ENCODE peak calls at places on chromosomes 3 and 15, in nine cellular contexts. One of them, this sample, is unnamed.

GRCh38 chr3:189898559-189899153 is 222.0 kb downstream of the P3H2 start:
- DNase-seq in psoas muscle: no peak
- DNase-seq in cardiac fibroblast: peak
- DNase-seq in CD8-positive, alpha-beta T cell: no peak
- DNase-seq in astrocyte of the spinal cord: no peak
- DNase-seq in spleen: no peak
- DNase-seq in pancreas: no peak
- DNase-seq in stomach: no peak
- DNase-seq in esophagus squamous epithelium: no peak
- DNase-seq in this sample: no peak

GRCh38 chr3:30685267-30685667 is 78.9 kb downstream of the TGFBR2 start:
- DNase-seq in CD8-positive, alpha-beta T cell: no peak
- DNase-seq in esophagus squamous epithelium: no peak
- DNase-seq in psoas muscle: no peak
- DNase-seq in pancreas: no peak
- DNase-seq in cardiac fibroblast: peak
- DNase-seq in spleen: no peak
- DNase-seq in stomach: no peak
- DNase-seq in astrocyte of the spinal cord: no peak
- DNase-seq in this sample: no peak

GRCh38 chr3:169237181-169237580 is 426.3 kb downstream of the MECOM start:
- DNase-seq in esophagus squamous epithelium: no peak
- DNase-seq in psoas muscle: no peak
- DNase-seq in spleen: no peak
- DNase-seq in CD8-positive, alpha-beta T cell: no peak
- DNase-seq in cardiac fibroblast: peak
- DNase-seq in pancreas: no peak
- DNase-seq in astrocyte of the spinal cord: peak
- DNase-seq in stomach: no peak
- DNase-seq in this sample: no peak

GRCh38 chr3:128882709-128883108 is 3.3 kb downstream of the ACAD9 start:
- DNase-seq in spleen: peak
- DNase-seq in stomach: no peak
- DNase-seq in CD8-positive, alpha-beta T cell: no peak
- DNase-seq in cardiac fibroblast: no peak
- DNase-seq in esophagus squamous epithelium: no peak
- DNase-seq in pancreas: no peak
- DNase-seq in astrocyte of the spinal cord: no peak
- DNase-seq in psoas muscle: no peak
- DNase-seq in this sample: no peak

GRCh38 chr3:183907911-183908331 is 23.2 kb upstream of the PARL start:
- DNase-seq in spleen: no peak
- DNase-seq in esophagus squamous epithelium: no peak
- DNase-seq in psoas muscle: no peak
- DNase-seq in astrocyte of the spinal cord: no peak
- DNase-seq in cardiac fibroblast: no peak
- DNase-seq in stomach: no peak
- DNase-seq in CD8-positive, alpha-beta T cell: no peak
- DNase-seq in pancreas: no peak
- DNase-seq in this sample: no peak

GRCh38 chr3:72275296-72275820 is 490.4 kb upstream of the PROK2 start:
- DNase-seq in esophagus squamous epithelium: no peak
- DNase-seq in astrocyte of the spinal cord: no peak
- DNase-seq in psoas muscle: no peak
- DNase-seq in CD8-positive, alpha-beta T cell: no peak
- DNase-seq in cardiac fibroblast: peak
- DNase-seq in spleen: no peak
- DNase-seq in stomach: no peak
- DNase-seq in pancreas: no peak
- DNase-seq in this sample: no peak

GRCh38 chr3:174330303-174330702 is 528.8 kb upstream of the NAALADL2 start:
- DNase-seq in cardiac fibroblast: peak
- DNase-seq in CD8-positive, alpha-beta T cell: no peak
- DNase-seq in psoas muscle: no peak
- DNase-seq in spleen: no peak
- DNase-seq in pancreas: no peak
- DNase-seq in stomach: no peak
- DNase-seq in esophagus squamous epithelium: no peak
- DNase-seq in astrocyte of the spinal cord: peak
- DNase-seq in this sample: no peak

GRCh38 chr3:161559177-161559998 is 62.8 kb downstream of the OTOL1 start:
- DNase-seq in stomach: no peak
- DNase-seq in cardiac fibroblast: peak
- DNase-seq in CD8-positive, alpha-beta T cell: no peak
- DNase-seq in esophagus squamous epithelium: no peak
- DNase-seq in pancreas: no peak
- DNase-seq in astrocyte of the spinal cord: peak
- DNase-seq in spleen: no peak
- DNase-seq in psoas muscle: no peak
- DNase-seq in this sample: no peak

GRCh38 chr3:9439331-9439730 is 41.9 kb downstream of the SETD5 start:
- DNase-seq in astrocyte of the spinal cord: no peak
- DNase-seq in stomach: no peak
- DNase-seq in CD8-positive, alpha-beta T cell: no peak
- DNase-seq in esophagus squamous epithelium: no peak
- DNase-seq in spleen: no peak
- DNase-seq in psoas muscle: no peak
- DNase-seq in pancreas: no peak
- DNase-seq in cardiac fibroblast: no peak
- DNase-seq in this sample: no peak

GRCh38 chr3:67700596-67700995 is 46.2 kb upstream of the SUCLG2 start:
- DNase-seq in pancreas: no peak
- DNase-seq in stomach: no peak
- DNase-seq in CD8-positive, alpha-beta T cell: no peak
- DNase-seq in spleen: no peak
- DNase-seq in cardiac fibroblast: no peak
- DNase-seq in astrocyte of the spinal cord: no peak
- DNase-seq in psoas muscle: no peak
- DNase-seq in esophagus squamous epithelium: no peak
- DNase-seq in this sample: no peak

GRCh38 chr3:125379483-125379882 is 4.4 kb upstream of the ZNF148 start:
- DNase-seq in stomach: no peak
- DNase-seq in spleen: no peak
- DNase-seq in astrocyte of the spinal cord: no peak
- DNase-seq in esophagus squamous epithelium: no peak
- DNase-seq in cardiac fibroblast: no peak
- DNase-seq in psoas muscle: no peak
- DNase-seq in pancreas: no peak
- DNase-seq in CD8-positive, alpha-beta T cell: no peak
- DNase-seq in this sample: no peak

GRCh38 chr3:125375950-125376679 is 990 bp upstream of the ZNF148 start:
- DNase-seq in spleen: no peak
- DNase-seq in CD8-positive, alpha-beta T cell: no peak
- DNase-seq in astrocyte of the spinal cord: no peak
- DNase-seq in esophagus squamous epithelium: no peak
- DNase-seq in psoas muscle: no peak
- DNase-seq in stomach: no peak
- DNase-seq in pancreas: no peak
- DNase-seq in cardiac fibroblast: no peak
- DNase-seq in this sample: no peak

GRCh38 chr3:125374501-125374995 is 577 bp downstream of the ZNF148 start:
- DNase-seq in astrocyte of the spinal cord: peak
- DNase-seq in pancreas: peak
- DNase-seq in esophagus squamous epithelium: no peak
- DNase-seq in cardiac fibroblast: peak
- DNase-seq in CD8-positive, alpha-beta T cell: peak
- DNase-seq in stomach: peak
- DNase-seq in spleen: no peak
- DNase-seq in psoas muscle: peak
- DNase-seq in this sample: peak

GRCh38 chr3:125378762-125379161 is 3.6 kb upstream of the ZNF148 start:
- DNase-seq in esophagus squamous epithelium: no peak
- DNase-seq in astrocyte of the spinal cord: no peak
- DNase-seq in cardiac fibroblast: no peak
- DNase-seq in psoas muscle: no peak
- DNase-seq in pancreas: no peak
- DNase-seq in CD8-positive, alpha-beta T cell: no peak
- DNase-seq in spleen: no peak
- DNase-seq in stomach: no peak
- DNase-seq in this sample: no peak

DNA sequence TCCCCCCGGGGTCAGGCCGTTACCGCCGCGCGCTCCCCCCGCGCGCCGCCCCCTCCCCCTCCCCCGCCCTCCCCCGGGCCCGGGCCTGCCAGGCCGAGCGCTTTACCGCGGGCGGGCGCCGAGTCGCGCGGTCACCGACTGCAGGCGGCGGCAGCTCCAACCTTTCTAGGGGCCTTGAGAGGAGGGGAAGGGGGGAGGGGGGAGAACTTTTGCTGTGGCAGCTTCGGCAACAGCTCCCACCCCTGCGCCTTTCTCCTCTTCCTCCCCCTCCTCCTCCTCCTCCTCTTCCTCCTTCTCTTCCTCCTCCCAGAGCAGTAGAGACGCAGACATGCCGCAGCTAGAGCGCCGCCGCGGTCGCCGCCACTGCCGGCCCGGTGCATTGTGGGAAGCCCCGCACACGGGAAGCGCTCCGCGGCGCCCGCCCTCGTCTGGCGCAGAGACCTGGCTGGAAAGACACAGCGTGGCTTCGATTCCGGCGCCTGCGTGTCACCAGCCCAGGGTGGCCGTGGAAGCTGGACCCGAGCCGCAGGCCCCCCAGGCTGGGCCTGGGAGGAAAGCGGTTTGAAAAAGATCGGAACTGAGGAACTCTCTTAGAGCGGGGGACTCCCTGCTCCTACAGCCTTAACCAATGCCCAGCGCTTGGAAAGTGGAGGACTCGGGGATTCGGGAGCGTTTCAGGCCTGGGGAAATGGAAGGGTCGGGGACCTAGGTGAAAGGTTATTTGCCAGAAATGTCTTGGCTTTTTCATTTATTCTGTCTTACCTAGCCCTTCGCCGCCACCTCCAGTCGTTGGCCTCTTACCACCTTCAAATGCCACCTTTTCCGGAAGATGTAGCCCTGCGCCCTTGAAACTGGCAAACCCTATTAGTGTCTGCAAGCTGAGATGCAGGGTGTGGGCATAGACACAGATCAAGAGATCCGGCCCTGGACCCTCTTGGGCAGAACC is at the start of gene ZNF148:
- DNase-seq in psoas muscle: peak
- DNase-seq in CD8-positive, alpha-beta T cell: peak
- DNase-seq in cardiac fibroblast: peak
- DNase-seq in astrocyte of the spinal cord: peak
- DNase-seq in esophagus squamous epithelium: peak
- DNase-seq in stomach: peak
- DNase-seq in pancreas: peak
- DNase-seq in spleen: peak
- DNase-seq in this sample: peak
- H3K4me3 ChIP-seq in psoas muscle: peak
- H3K4me3 ChIP-seq in CD8-positive, alpha-beta T cell: peak
- H3K4me3 ChIP-seq in cardiac fibroblast: peak
- H3K4me3 ChIP-seq in astrocyte of the spinal cord: peak
- H3K4me3 ChIP-seq in esophagus squamous epithelium: peak
- H3K4me3 ChIP-seq in stomach: peak
- H3K4me3 ChIP-seq in pancreas: peak
- H3K4me3 ChIP-seq in spleen: peak
- H3K4me3 ChIP-seq in this sample: peak

GRCh38 chr3:113265281-113265680 is 53.9 kb downstream of the BOC start:
- DNase-seq in pancreas: no peak
- DNase-seq in spleen: no peak
- DNase-seq in cardiac fibroblast: no peak
- DNase-seq in psoas muscle: no peak
- DNase-seq in CD8-positive, alpha-beta T cell: no peak
- DNase-seq in stomach: no peak
- DNase-seq in esophagus squamous epithelium: no peak
- DNase-seq in astrocyte of the spinal cord: no peak
- DNase-seq in this sample: no peak
- H3K4me3 ChIP-seq in pancreas: no peak
- H3K4me3 ChIP-seq in spleen: no peak
- H3K4me3 ChIP-seq in cardiac fibroblast: no peak
- H3K4me3 ChIP-seq in psoas muscle: no peak
- H3K4me3 ChIP-seq in CD8-positive, alpha-beta T cell: no peak
- H3K4me3 ChIP-seq in stomach: no peak
- H3K4me3 ChIP-seq in esophagus squamous epithelium: no peak
- H3K4me3 ChIP-seq in astrocyte of the spinal cord: no peak
- H3K4me3 ChIP-seq in this sample: no peak

GRCh38 chr15:83992356-83993031 is 243.1 kb upstream of the GOLGA6L4 start:
- DNase-seq in cardiac fibroblast: no peak
- DNase-seq in psoas muscle: no peak
- DNase-seq in stomach: no peak
- DNase-seq in CD8-positive, alpha-beta T cell: no peak
- DNase-seq in pancreas: no peak
- DNase-seq in astrocyte of the spinal cord: no peak
- DNase-seq in spleen: no peak
- DNase-seq in esophagus squamous epithelium: no peak
- DNase-seq in this sample: no peak
- H3K4me3 ChIP-seq in cardiac fibroblast: no peak
- H3K4me3 ChIP-seq in psoas muscle: no peak
- H3K4me3 ChIP-seq in stomach: no peak
- H3K4me3 ChIP-seq in CD8-positive, alpha-beta T cell: no peak
- H3K4me3 ChIP-seq in pancreas: no peak
- H3K4me3 ChIP-seq in astrocyte of the spinal cord: no peak
- H3K4me3 ChIP-seq in spleen: no peak
- H3K4me3 ChIP-seq in esophagus squamous epithelium: no peak
- H3K4me3 ChIP-seq in this sample: no peak

DNA sequence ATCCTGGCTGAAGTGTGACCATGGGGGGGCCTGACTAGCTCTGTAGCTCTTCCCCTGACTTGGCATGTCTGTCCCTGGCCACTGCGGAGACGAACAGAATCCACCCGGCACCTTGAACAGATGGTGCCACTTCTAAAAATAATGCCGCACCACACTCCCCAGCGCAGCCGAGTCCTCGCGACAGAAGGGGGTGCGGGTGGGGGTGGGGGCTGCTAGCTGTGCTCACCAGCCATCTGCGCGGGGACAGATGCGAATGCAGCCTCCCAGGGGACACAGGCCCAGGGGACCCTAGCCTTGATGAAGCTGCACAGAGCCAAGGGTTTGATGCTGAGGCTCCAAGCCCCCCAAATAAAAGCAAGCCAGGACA is 41.3 kb downstream of the ATP2B2 start:
- DNase-seq in stomach: no peak
- DNase-seq in pancreas: no peak
- DNase-seq in CD8-positive, alpha-beta T cell: no peak
- DNase-seq in spleen: no peak
- DNase-seq in esophagus squamous epithelium: no peak
- DNase-seq in astrocyte of the spinal cord: no peak
- DNase-seq in cardiac fibroblast: no peak
- DNase-seq in psoas muscle: no peak
- DNase-seq in this sample: no peak
- H3K4me3 ChIP-seq in stomach: no peak
- H3K4me3 ChIP-seq in pancreas: no peak
- H3K4me3 ChIP-seq in CD8-positive, alpha-beta T cell: no peak
- H3K4me3 ChIP-seq in spleen: no peak
- H3K4me3 ChIP-seq in esophagus squamous epithelium: no peak
- H3K4me3 ChIP-seq in astrocyte of the spinal cord: no peak
- H3K4me3 ChIP-seq in cardiac fibroblast: no peak
- H3K4me3 ChIP-seq in psoas muscle: no peak
- H3K4me3 ChIP-seq in this sample: no peak